ENCODE peak calls at places on chromosomes 12 and 14, in five cellular contexts. I, W, M, C and J are unnamed samples.

GRCh38 chr14:100062602-100063001 is 2.6 kb upstream of the EVL start:
- DNase-seq in C (no peak), I (no peak), M (no peak), W (no peak), J (no peak)

GRCh38 chr12:88623777-88624548 is 43.7 kb upstream of the KITLG start:
- DNase-seq in C (no peak), I (no peak), W (no peak), M (no peak), J (no peak)

GRCh38 chr14:80658733-80659132 is 282.8 kb downstream of the CEP128 start:
- DNase-seq in W (peak; percentile 79), C (no peak), M (no peak), I (no peak), J (no peak)

GRCh38 chr12:113906411-113907200 is 59.5 kb downstream of the RBM19 start:
- DNase-seq in M (no peak), I (no peak), W (no peak), C (no peak), J (no peak)

GRCh38 chr12:111035578-111036301 is 115.4 kb upstream of the MYL2 start:
- DNase-seq in I (no peak), W (no peak), M (no peak), C (no peak), J (peak; percentile 47)

GRCh38 chr14:33480589-33481184 is 470.2 kb downstream of the EGLN3 start:
- DNase-seq in W (no peak), I (no peak), M (no peak), C (no peak), J (no peak)

GRCh38 chr12:68499616-68500015 is 111.1 kb upstream of the RAP1B start:
- DNase-seq in C (no peak), I (no peak), W (no peak), M (no peak), J (no peak)

GRCh38 chr12:113961921-113962710 is 4.0 kb downstream of the RBM19 start:
- DNase-seq in I (no peak), W (peak; percentile 20), C (peak; percentile 71), M (no peak), J (no peak)

GRCh38 chr14:100677152-100677924 is 49.4 kb upstream of the DLK1 start:
- DNase-seq in M (no peak), I (no peak), W (peak; percentile 80), C (no peak), J (peak; percentile 29)

GRCh38 chr12:47549258-47549657 is 156.6 kb downstream of the RPAP3 start:
- DNase-seq in I (no peak), W (no peak), C (no peak), M (no peak), J (no peak)

GRCh38 chr12:43338848-43339526 is 213.0 kb downstream of the ADAMTS20 start:
- DNase-seq in M (peak; percentile 16), C (peak; percentile 42), I (no peak), W (peak; percentile 2), J (no peak)

GRCh38 chr12:62861586-62861985 is 73.4 kb downstream of the PPM1H start:
- DNase-seq in M (no peak), I (no peak), C (no peak), W (no peak), J (no peak)

GRCh38 chr12:94679554-94679953 is 29.2 kb upstream of the TMCC3 start:
- DNase-seq in M (no peak), W (no peak), I (no peak), C (no peak), J (no peak)

GRCh38 chr14:61472801-61473376 is 151.5 kb downstream of the PRKCH start:
- DNase-seq in M (no peak), W (no peak), I (no peak), C (no peak), J (no peak)

GRCh38 chr14:36857136-36857535 is 195.5 kb downstream of the PAX9 start:
- DNase-seq in M (no peak), C (no peak), I (no peak), W (no peak), J (peak; percentile 25)

GRCh38 chr12:65810036-65810435 is 14.2 kb upstream of the HMGA2 start:
- DNase-seq in M (no peak), W (no peak), I (no peak), C (no peak), J (no peak)

GRCh38 chr12:98297557-98297956 is 217.8 kb upstream of the TMPO start:
- DNase-seq in I (no peak), W (no peak), M (no peak), C (no peak), J (no peak)

GRCh38 chr12:98296462-98297079 is 218.8 kb upstream of the TMPO start:
- DNase-seq in I (no peak), W (no peak), M (no peak), C (no peak), J (peak; percentile 38)

GRCh38 chr12:98295681-98296080 is 219.7 kb upstream of the TMPO start:
- DNase-seq in I (no peak), C (no peak), W (no peak), M (no peak), J (no peak)

GRCh38 chr12:98291828-98292227 is 223.6 kb upstream of the TMPO start:
- DNase-seq in W (no peak), I (no peak), M (no peak), C (no peak), J (no peak)

DNA sequence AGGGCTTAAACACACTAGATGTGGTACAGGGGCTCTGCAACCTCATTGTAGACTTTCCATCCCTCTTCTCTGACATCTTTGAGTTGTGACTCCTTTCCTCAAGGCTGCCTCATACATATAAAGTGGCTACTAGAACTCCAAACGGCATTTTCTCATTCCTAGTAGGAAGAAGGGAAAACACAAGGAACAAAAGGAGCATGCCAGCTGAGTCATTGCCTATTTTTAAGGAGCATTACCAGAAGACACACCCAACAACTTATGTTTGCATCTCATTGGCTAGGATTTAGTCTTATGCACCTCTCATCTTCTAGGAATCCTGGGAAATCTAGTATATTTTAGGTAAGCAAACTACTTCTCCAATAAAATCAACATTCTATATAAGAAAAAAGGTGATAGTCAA is 221.0 kb upstream of the TMPO start:
- DNase-seq in I (no peak), M (no peak), W (no peak), C (no peak), J (no peak)
- TF ChIP-seq ATF3 in I (no peak), M (no peak), W (no peak), C (no peak), J (no peak)

DNA sequence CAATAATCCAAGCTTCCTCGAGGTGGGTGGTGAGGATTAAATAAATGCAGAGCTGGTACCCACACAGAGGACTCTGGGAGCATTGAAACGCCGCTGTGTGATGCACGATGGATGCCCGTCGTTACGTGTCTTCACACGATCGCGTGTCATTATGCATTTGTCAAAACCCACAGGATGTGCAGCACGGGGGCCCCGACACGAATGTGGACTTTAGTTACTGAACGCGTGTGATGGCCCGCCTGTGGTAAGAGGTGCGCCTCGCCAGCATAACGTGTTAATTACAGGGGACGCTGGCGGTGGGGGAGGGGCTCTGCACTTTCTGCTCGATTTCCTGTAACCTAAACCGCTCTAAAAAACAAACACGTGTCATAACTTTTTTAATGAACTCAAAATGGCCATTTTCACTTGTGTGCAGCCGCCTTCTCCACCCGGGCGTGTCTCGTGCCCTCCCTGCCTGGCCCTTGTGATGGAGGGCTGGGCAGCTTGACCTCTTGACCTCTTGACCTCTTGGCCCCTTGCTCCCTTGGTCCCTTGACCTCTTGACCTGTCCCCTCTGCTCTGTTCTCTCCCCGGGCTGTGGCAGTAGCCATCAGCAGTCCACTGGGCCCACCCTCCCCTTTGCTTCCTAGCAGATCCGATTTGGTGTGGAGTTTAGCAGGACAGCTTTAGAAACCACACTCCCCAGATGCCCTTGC is 33.7 kb upstream of the GALNT9 start:
- DNase-seq in I (no peak), M (no peak), W (no peak), C (no peak), J (peak; percentile 6)
- TF ChIP-seq ATF3 in I (no peak), M (no peak), W (no peak), C (no peak), J (no peak)

DNA sequence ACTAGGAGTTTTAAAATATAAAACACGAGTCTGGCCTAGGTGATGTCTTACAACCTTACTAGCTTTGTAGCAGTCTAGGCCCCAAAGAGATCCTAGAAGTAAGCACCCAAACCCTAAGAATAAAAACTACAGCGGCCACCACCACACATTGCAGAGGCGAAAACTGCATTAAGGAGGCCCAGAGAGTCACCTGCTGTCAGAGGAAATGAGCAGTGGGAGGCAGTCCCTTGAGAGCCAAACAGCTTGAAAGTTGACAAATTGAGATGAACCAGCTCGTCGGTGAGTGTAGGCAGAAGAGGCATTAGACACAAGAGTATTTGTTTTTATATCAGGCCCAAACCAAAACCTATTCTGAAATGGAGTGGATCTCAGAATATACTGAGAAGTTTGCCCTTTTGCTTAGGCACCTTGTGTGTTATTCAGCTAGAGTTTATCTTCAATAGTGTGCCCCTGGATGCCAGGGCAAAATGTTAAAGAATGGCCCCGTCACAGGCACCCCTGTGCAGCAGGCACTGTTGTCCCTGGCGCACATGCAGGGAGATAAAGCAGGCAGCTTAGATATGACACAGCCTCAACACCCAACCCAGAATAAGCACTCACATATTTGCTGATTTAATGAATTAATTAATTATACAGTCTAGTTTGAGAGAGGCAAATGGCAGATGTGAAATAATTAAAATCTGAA is 56.7 kb downstream of the TTC7B start:
- DNase-seq in W (no peak), I (no peak), C (no peak), M (no peak), J (no peak)
- TF ChIP-seq ATF3 in W (no peak), I (no peak), C (no peak), M (no peak), J (no peak)

GRCh38 chr12:1122803-1123202 is 131.8 kb downstream of the ERC1 start:
- DNase-seq in I (peak; percentile 8), M (no peak), W (no peak), C (no peak), J (no peak)
- TF ChIP-seq ATF3 in I (no peak), M (no peak), W (no peak), C (no peak), J (no peak)

DNA sequence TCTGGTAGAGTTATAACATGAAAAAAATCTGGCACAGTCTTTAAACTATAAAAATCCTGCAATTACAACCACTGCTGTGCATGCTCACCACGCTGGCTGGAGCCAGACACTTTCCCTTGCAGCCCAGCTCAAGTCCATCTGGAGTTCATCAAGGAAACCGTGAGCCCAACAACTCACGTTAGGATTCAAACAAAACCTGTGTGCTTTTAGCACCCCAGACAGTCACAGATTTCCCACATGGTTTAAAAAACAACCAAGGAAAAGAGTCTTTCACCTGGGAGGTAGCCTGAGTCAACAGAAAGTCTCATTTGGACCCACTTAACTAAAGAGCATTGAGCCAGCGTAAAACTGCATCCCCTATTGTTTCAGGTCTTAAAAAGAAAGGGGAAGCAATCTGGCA is 4.7 kb downstream of the LRIG3 start:
- DNase-seq in M (no peak), W (no peak), I (no peak), C (no peak), J (no peak)
- TF ChIP-seq ATF3 in M (no peak), W (no peak), I (no peak), C (no peak), J (no peak)

GRCh38 chr12:127928615-127929014 is 338.4 kb upstream of the TMEM132C start:
- DNase-seq in I (no peak), C (no peak), M (no peak), W (no peak), J (no peak)
- TF ChIP-seq ATF3 in I (no peak), C (no peak), M (no peak), W (no peak), J (no peak)